ENCODE peak calls at places on chromosomes 7 and 10, in four cellular contexts. M is HL-60, D is spleen, O is GM20000. F is an unnamed sample.
A peak's percentile ranks its signal among the peaks of the same experiment; 100 is the strongest.

GRCh38 chr7:1720325-1720724 is 50.2 kb downstream of the ELFN1 start:
- DNase-seq in D (no peak), O (no peak), M (no peak), F (no peak)

GRCh38 chr7:66250711-66251110 is 45.6 kb downstream of the TPST1 start:
- DNase-seq in M (no peak), D (no peak), O (no peak), F (no peak)

GRCh38 chr10:113222207-113222606 is 272.2 kb downstream of the TCF7L2 start:
- DNase-seq in D (no peak), O (no peak), M (no peak), F (no peak)

GRCh38 chr10:114384601-114385000 is 19.7 kb downstream of the AFAP1L2 start:
- DNase-seq in O (no peak), M (no peak), D (no peak), F (no peak)

GRCh38 chr10:87734987-87735827 is 75.5 kb downstream of the PAPSS2 start:
- DNase-seq in O (peak; percentile 55), D (no peak), M (no peak), F (no peak)

GRCh38 chr7:30159698-30160143 is 24.9 kb downstream of the MTURN start:
- DNase-seq in D (peak; percentile 80), O (no peak), M (peak; percentile 79), F (peak; percentile 66)

GRCh38 chr10:101935431-101935830 is 91.8 kb upstream of the KCNIP2 start:
- DNase-seq in O (no peak), M (no peak), D (no peak), F (no peak)

GRCh38 chr7:152076940-152077933 is 51.8 kb downstream of the GALNT11 start:
- DNase-seq in D (no peak), M (no peak), O (no peak), F (no peak)

GRCh38 chr7:135512135-135512887 is 2.4 kb upstream of the CNOT4 start:
- DNase-seq in O (peak; percentile 63), D (no peak), M (peak; percentile 65), F (no peak)

GRCh38 chr7:157981778-157982177 is 605.8 kb downstream of the PTPRN2 start:
- DNase-seq in M (no peak), O (no peak), D (peak; percentile 21), F (peak; percentile 12)

GRCh38 chr10:86964847-86965190 is 3.5 kb upstream of the ADIRF start:
- DNase-seq in M (no peak), O (no peak), D (no peak), F (no peak)

GRCh38 chr7:44147026-44147881 is 6.1 kb upstream of the MYL7 start:
- DNase-seq in O (no peak), D (no peak), M (no peak), F (no peak)

GRCh38 chr7:83270407-83270806 is 107.7 kb upstream of the PCLO start:
- DNase-seq in D (no peak), M (no peak), O (no peak), F (no peak)

GRCh38 chr7:95324396-95324795 is at the start of gene PON1:
- DNase-seq in O (no peak), D (peak; percentile 73), M (no peak), F (no peak)

GRCh38 chr7:75943864-75944263 is 28.9 kb downstream of the POR start:
- DNase-seq in D (no peak), O (no peak), M (no peak), F (no peak)

GRCh38 chr7:36100293-36100692 is 52.8 kb upstream of the EEPD1 start:
- DNase-seq in O (no peak), D (no peak), M (no peak), F (no peak)

GRCh38 chr10:48215148-48215982 is 59.1 kb downstream of the FRMPD2 start:
- DNase-seq in D (no peak), M (peak; percentile 11), O (peak; percentile 51), F (no peak)

GRCh38 chr10:102462512-102463054 is 11.2 kb upstream of the C10orf95 start:
- DNase-seq in M (peak; percentile 42), O (no peak), D (no peak), F (no peak)

GRCh38 chr10:72783290-72783689 is 91.3 kb downstream of the MCU start:
- DNase-seq in O (no peak), M (no peak), D (no peak), F (no peak)

GRCh38 chr10:62816179-62817119 is at the start of gene EGR2:
- DNase-seq in D (peak; percentile 98), M (peak; percentile 71), O (peak; percentile 98), F (peak; percentile 94)

GRCh38 chr10:113087082-113088029 is 137.3 kb downstream of the TCF7L2 start:
- DNase-seq in M (peak; percentile 61), O (no peak), D (no peak), F (peak; percentile 75)

GRCh38 chr7:45662018-45662417 is 87.8 kb downstream of the ADCY1 start:
- DNase-seq in O (no peak), D (no peak), M (no peak), F (no peak)

GRCh38 chr7:156423876-156424275 is 216.7 kb upstream of the RNF32 start:
- DNase-seq in D (no peak), M (no peak), O (no peak), F (no peak)

GRCh38 chr10:44998146-44998631 is 2.5 kb upstream of the ZNF22 start:
- DNase-seq in D (no peak), M (no peak), O (no peak), F (no peak)

GRCh38 chr7:27147211-27148030 is at the start of gene HOXA6:
- DNase-seq in D (peak; percentile 80), M (no peak), O (no peak), F (peak; percentile 43)

GRCh38 chr10:20995123-20995978 is 98.2 kb upstream of the NEBL start:
- DNase-seq in O (no peak), M (no peak), D (no peak), F (no peak)

DNA sequence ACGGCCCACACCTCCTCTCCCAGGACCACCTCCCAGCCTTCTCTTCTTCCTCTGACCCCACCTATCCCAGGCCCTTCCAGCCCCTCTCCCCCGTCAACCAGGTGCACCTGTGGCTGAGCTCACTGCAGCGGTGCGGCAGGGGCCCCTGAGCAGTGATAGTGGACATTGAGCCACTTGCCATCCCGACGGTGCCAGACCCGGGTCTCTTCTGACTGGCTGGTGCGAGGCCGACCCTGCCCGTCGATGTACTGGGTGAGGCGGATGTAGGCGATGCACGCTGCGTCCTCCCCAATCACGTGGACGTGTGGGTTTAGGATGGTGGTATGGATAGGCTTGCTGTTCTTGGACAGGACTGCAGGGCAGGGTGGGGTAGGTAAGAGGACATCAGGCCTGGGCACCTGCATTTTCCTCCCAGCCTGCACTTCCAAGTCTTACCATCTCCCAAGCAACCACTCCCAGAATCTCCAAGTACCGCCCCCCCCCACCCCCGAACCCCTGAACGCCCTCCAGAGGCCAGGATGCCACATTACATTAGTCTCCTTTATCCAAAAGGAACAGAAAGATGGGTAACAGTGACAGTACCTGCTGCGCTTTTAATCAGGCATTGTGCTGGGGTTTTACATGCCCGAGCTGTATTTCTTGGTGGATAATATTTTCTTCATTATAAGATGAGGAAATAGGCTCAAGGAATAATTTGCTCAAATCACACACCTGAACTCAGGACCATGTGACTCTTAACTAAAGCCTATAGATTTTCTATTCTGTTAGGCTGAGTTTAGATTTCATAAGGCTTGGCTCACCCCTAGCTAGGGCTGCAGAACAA is 3.7 kb upstream of the NDST2 start:
- DNase-seq in O (peak; percentile 51), M (no peak), D (no peak), F (no peak)
- TF ChIP-seq CTCF in O (no peak), M (no peak), D (no peak), F (peak; percentile 48)

GRCh38 chr10:123269675-123270074 is 115.5 kb downstream of the BUB3 start:
- DNase-seq in O (no peak), D (no peak), M (no peak), F (no peak)

GRCh38 chr10:123270221-123270620 is 116.0 kb downstream of the BUB3 start:
- DNase-seq in D (no peak), O (no peak), M (no peak), F (no peak)

GRCh38 chr10:123269017-123269552 is 114.9 kb downstream of the BUB3 start:
- DNase-seq in D (no peak), M (no peak), O (no peak), F (no peak)

GRCh38 chr10:123272171-123272570 is 118.0 kb downstream of the BUB3 start:
- DNase-seq in O (no peak), M (no peak), D (no peak), F (no peak)

DNA sequence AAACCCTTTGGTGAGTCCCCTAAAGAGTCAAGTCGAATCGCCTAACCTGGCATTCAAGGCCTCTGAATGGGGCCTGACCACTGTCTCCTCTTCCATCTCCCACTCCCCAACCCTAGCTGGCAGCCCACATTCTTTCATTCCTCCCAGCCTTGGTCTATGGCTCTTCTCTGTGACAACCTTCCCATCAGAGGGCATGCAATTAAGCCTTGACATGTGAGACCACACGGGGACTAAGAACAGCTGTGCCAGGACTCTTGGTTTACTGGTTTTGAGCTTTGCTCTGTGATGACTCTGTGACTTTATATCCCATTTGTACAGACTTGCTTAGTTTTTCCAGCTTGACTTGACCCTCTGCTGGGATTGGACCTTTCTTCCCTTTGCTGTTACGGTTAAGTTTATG is 116.6 kb downstream of the BUB3 start:
- DNase-seq in M (no peak), O (no peak), D (no peak), F (no peak)
- TF ChIP-seq CTCF in M (no peak), O (no peak), D (no peak), F (no peak)

GRCh38 chr7:67462781-67463191 is 466.2 kb downstream of the TYW1 start:
- DNase-seq in D (no peak), M (no peak), O (no peak), F (no peak)
- TF ChIP-seq CTCF in D (no peak), M (no peak), O (no peak), F (no peak)

GRCh38 chr7:105202561-105203130 is 186.1 kb downstream of the SRPK2 start:
- DNase-seq in D (no peak), M (no peak), O (no peak), F (no peak)

GRCh38 chr7:105205592-105206211 is 183.0 kb downstream of the SRPK2 start:
- DNase-seq in M (no peak), D (no peak), O (no peak), F (peak; percentile 52)

GRCh38 chr7:105206985-105207384 is 181.7 kb downstream of the SRPK2 start:
- DNase-seq in M (no peak), O (no peak), D (no peak), F (no peak)

GRCh38 chr7:105204953-105205352 is 183.8 kb downstream of the SRPK2 start:
- DNase-seq in D (no peak), O (no peak), M (no peak), F (no peak)

GRCh38 chr7:105204520-105204919 is 184.2 kb downstream of the SRPK2 start:
- DNase-seq in M (no peak), O (no peak), D (no peak), F (no peak)
- TF ChIP-seq CTCF in M (no peak), O (no peak), D (no peak), F (no peak)

GRCh38 chr7:136874393-136875032 is 6.1 kb downstream of the CHRM2 start:
- DNase-seq in O (no peak), D (no peak), M (peak; percentile 1), F (no peak)
- TF ChIP-seq CTCF in O (no peak), D (no peak), M (no peak), F (no peak)

GRCh38 chr10:121237718-121238117 is 360.5 kb downstream of the FGFR2 start:
- DNase-seq in M (no peak), O (no peak), D (no peak), F (no peak)
- TF ChIP-seq CTCF in M (no peak), O (no peak), D (no peak), F (no peak)

DNA sequence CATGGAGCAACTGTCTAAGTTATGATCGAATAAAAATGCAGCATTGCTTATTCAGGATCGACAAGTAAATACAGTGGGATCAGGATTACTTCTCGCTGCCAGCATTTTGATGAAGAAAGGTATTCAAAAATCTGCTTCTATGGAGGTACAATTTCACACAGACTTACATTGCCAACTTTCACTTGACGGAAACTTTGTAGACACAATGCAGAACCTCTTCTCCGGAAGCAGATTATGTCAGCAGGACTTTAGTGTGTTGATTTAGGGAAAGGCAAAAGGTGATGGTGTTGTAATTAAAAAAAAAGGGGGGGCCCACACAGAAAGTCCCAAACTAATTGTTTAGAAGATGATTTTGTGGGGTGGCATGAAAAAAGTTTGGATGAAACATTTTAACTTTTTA is 462.4 kb upstream of the KLF6 start:
- DNase-seq in M (no peak), D (no peak), O (no peak), F (no peak)
- TF ChIP-seq CTCF in M (no peak), D (no peak), O (no peak), F (no peak)